ENCODE peak calls at places on chromosomes 11 and 22, in five cellular contexts. E is H54, J is IMR-90, A is prostate gland, U is uterus. F is an unnamed sample.

GRCh38 chr11:95345243-95345642 is 114.2 kb upstream of the SESN3 start:
- DNase-seq in E (no peak), J (no peak), A (peak), U (no peak), F (no peak)

GRCh38 chr11:76984741-76985140 is 49.5 kb upstream of the B3GNT6 start:
- DNase-seq in E (no peak), J (no peak), A (no peak), U (no peak), F (no peak)

GRCh38 chr22:37922177-37922576 is 16.1 kb downstream of the MICALL1 start:
- DNase-seq in E (no peak), J (no peak), A (no peak), U (no peak), F (no peak)

GRCh38 chr11:75513250-75513649 is 12.5 kb downstream of the GDPD5 start:
- DNase-seq in E (no peak), J (peak), A (peak), U (no peak), F (no peak)

GRCh38 chr11:67120881-67121710 is 2.0 kb downstream of the KDM2A start:
- DNase-seq in E (no peak), J (peak), A (peak), U (no peak), F (peak)

GRCh38 chr11:36034572-36035331 is 90.9 kb downstream of the LDLRAD3 start:
- DNase-seq in E (peak), J (peak), A (no peak), U (no peak), F (no peak)

GRCh38 chr11:11155962-11156815 is 196.9 kb downstream of the CSNK2A3 start:
- DNase-seq in E (peak), J (no peak), A (no peak), U (no peak), F (no peak)

GRCh38 chr11:85685820-85686459 is at the start of gene CCDC89:
- DNase-seq in E (peak), J (peak), A (no peak), U (peak), F (peak)

GRCh38 chr11:118198370-118198769 is 21.9 kb upstream of the SCN2B start:
- DNase-seq in E (peak), J (peak), A (peak), U (peak), F (peak)

GRCh38 chr22:25650834-25651233 is 86.4 kb downstream of the GRK3 start:
- DNase-seq in E (no peak), J (no peak), A (no peak), U (no peak), F (no peak)

GRCh38 chr11:12113294-12113693 is 2.9 kb downstream of the MICAL2 start:
- DNase-seq in E (no peak), J (peak), A (no peak), U (no peak), F (no peak)

GRCh38 chr11:575996-576756 is at the start of gene PHRF1:
- DNase-seq in E (peak), J (peak), A (peak), U (peak), F (peak)
- TF ChIP-seq POLR2A in E (peak), J (peak), A (peak), U (peak), F (peak)

GRCh38 chr11:7665473-7666291 is 7.6 kb downstream of the CYB5R2 start:
- DNase-seq in E (peak), J (peak), A (peak), U (peak), F (peak)

GRCh38 chr11:7668911-7669310 is 4.4 kb downstream of the CYB5R2 start:
- DNase-seq in E (no peak), J (no peak), A (no peak), U (no peak), F (no peak)

GRCh38 chr11:7666292-7666866 is 6.9 kb downstream of the CYB5R2 start:
- DNase-seq in E (no peak), J (no peak), A (no peak), U (no peak), F (no peak)

GRCh38 chr11:7668464-7668863 is 4.8 kb downstream of the CYB5R2 start:
- DNase-seq in E (no peak), J (no peak), A (no peak), U (no peak), F (no peak)

GRCh38 chr11:7667460-7667859 is 5.8 kb downstream of the CYB5R2 start:
- DNase-seq in E (no peak), J (peak), A (no peak), U (no peak), F (no peak)
- TF ChIP-seq POLR2A in E (no peak), J (no peak), A (no peak), U (no peak), F (no peak)

GRCh38 chr22:45248832-45249561 is 8.3 kb upstream of the KIAA0930 start:
- DNase-seq in E (no peak), J (no peak), A (no peak), U (no peak), F (no peak)

GRCh38 chr22:45242778-45243191 is 2.1 kb upstream of the KIAA0930 start:
- DNase-seq in E (no peak), J (no peak), A (peak), U (no peak), F (no peak)

GRCh38 chr22:45240810-45241631 is at the start of gene KIAA0930:
- DNase-seq in E (peak), J (peak), A (peak), U (peak), F (peak)

GRCh38 chr22:45251828-45252227 is 11.1 kb upstream of the KIAA0930 start:
- DNase-seq in E (no peak), J (no peak), A (no peak), U (no peak), F (no peak)

DNA sequence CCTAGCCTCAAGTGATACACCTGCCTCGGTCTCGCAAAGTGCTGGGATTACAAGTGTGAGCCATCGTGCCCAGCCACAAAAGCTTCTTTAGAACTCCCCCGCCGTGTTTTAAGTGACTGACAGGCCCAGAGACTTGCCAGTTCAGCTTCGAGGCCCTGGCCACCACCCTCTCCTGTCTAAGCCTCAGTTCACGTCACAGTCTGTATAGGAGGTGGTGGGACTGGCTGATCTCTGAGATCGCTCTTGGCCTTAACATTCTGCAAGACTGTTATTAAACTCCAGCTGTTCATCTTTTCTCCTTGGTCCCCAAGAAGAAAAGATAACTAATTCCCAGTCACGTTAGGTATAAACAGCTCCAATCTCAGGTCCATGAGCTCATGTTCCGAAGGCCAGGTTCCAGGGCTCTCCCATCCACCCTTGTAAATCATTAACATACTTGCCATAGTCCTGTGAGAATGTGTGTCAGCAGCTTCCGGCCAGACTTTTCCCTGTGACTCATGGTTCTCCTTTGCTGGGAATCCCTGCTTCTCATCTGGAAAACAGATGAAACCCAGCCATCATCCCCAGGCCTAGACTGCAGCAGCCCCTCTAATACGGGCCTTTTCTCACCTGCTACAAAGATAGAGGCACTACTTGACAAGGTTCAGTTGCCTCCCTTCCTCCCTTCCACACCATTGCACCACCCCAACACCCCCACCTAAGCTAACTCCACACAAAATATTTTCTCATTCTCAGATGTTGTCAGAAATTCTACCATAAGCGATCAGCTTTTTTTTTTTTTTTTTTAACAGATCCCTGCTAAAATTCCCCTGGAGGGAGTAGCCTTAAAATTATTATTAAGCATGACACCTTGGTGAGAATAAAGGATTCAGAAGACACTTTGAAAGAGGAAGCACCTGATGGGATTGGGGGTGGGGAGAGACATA is 5.6 kb upstream of the KIAA0930 start:
- DNase-seq in E (peak), J (peak), A (peak), U (peak), F (no peak)
- TF ChIP-seq POLR2A in E (no peak), J (no peak), A (no peak), U (no peak), F (no peak)

DNA sequence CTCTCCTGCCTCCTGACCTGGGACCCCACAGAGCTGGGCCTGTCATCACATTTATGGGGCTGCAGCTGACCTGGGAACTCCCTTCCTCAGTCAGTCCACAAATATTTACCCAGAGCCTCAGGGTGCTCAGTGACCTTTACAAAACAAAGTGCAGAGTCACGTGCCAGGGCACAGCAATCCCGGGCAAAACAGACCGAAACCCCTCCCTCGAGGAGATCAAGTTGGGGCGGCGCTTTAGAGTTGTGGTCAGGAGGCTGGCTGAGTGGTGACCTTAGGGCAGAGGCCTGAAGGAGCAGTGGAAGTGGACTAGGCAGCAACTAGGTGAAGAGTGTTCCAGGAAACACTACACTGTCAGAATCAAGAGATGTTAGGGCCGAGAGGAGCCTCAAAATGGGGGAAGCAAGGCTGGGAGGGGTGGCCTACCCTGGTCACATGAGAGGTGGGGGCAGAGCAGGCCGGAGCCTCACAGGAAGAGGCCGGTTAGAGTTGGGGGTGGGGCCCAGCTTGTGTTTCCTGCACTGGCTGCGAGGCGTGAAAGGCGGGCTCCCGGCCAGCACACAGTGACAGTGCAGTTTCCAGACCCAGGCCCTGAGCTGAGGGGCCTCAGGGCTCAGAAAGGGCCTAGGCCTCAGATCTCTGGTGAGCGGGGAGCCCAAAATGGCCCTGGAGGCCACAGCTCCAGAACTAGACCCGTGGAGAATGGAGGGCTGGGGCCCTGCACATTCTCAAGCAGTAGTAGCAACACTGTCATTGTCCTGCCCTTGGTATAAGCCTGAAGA is 3.7 kb upstream of the NEAT1 start:
- DNase-seq in E (peak), J (peak), A (peak), U (peak), F (peak)
- TF ChIP-seq POLR2A in E (no peak), J (peak), A (peak), U (peak), F (peak)

GRCh38 chr22:43171607-43172006 is 15.3 kb downstream of the TTLL12 start:
- DNase-seq in E (no peak), J (no peak), A (no peak), U (no peak), F (no peak)
- TF ChIP-seq POLR2A in E (no peak), J (no peak), A (no peak), U (no peak), F (no peak)

DNA sequence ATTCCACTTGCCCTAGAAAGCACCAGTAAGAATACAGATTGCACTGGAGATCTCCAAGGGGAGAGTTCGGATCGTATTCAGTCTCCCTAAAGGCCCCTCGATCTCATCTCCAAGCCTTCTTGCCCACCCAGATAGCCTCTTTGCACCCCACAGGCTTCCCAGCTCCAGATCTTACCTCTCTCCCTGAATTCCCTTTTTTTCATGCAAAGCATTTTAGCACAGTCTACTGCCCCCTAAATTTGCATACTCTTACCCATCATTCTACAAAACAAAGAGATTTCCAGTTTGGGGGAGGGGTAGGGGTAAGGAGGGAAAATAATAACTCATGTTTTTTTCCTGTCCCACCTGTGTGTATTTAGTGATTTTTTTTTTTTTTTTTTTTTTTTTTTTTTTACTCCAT is 105.2 kb downstream of the NAV2 start:
- DNase-seq in E (no peak), J (no peak), A (no peak), U (no peak), F (no peak)
- TF ChIP-seq POLR2A in E (no peak), J (no peak), A (no peak), U (no peak), F (no peak)

DNA sequence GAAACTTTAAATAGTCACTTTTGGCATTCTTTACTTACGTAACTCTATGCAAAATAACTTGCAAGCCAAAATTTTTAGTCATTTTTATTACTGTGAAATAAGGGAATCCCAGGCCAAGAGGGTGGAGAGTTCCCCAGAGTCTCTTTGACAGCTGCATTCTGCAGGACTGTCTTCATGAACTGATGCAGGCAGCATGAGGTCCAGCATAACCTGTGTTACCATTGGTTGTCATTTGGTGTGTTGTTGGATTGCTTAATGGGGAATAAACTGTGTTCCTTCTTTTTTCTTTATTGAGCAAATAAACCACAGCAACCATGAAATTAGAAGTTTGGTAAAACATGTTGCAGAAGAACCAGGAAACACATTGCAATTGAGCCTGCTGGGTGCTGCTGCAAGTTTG is 24.6 kb downstream of the MMP27 start:
- DNase-seq in E (no peak), J (no peak), A (no peak), U (peak), F (no peak)
- TF ChIP-seq POLR2A in E (no peak), J (no peak), A (no peak), U (no peak), F (no peak)

F was measured in suprapubic skin.